ENCODE peak calls at places on chromosomes 7 and 10, in ten cellular contexts. One of them, this sample, is unnamed.

GRCh38 chr10:79322616-79323566 is 24.4 kb upstream of the PPIF start:
- DNase-seq in lung: peak
- DNase-seq in Peyer's patch: peak
- DNase-seq in CD8-positive, alpha-beta T cell: peak
- DNase-seq in PC-3: peak
- DNase-seq in left ventricle myocardium inferior: no peak
- DNase-seq in ovary: no peak
- DNase-seq in cardiac fibroblast: peak
- DNase-seq in GM12865: peak
- DNase-seq in heart left ventricle: peak
- DNase-seq in this sample: no peak

GRCh38 chr7:149793261-149793660 is 19.9 kb upstream of the ZNF467 start:
- DNase-seq in left ventricle myocardium inferior: no peak
- DNase-seq in ovary: no peak
- DNase-seq in GM12865: no peak
- DNase-seq in cardiac fibroblast: no peak
- DNase-seq in heart left ventricle: no peak
- DNase-seq in PC-3: no peak
- DNase-seq in CD8-positive, alpha-beta T cell: no peak
- DNase-seq in lung: no peak
- DNase-seq in Peyer's patch: no peak
- DNase-seq in this sample: no peak

GRCh38 chr7:157963526-157963925 is 624.1 kb downstream of the PTPRN2 start:
- DNase-seq in heart left ventricle: no peak
- DNase-seq in Peyer's patch: no peak
- DNase-seq in left ventricle myocardium inferior: no peak
- DNase-seq in lung: no peak
- DNase-seq in ovary: no peak
- DNase-seq in GM12865: no peak
- DNase-seq in cardiac fibroblast: no peak
- DNase-seq in CD8-positive, alpha-beta T cell: no peak
- DNase-seq in PC-3: no peak
- DNase-seq in this sample: no peak

GRCh38 chr10:99007457-99007856 is 228.2 kb downstream of the HPSE2 start:
- DNase-seq in ovary: no peak
- DNase-seq in CD8-positive, alpha-beta T cell: no peak
- DNase-seq in GM12865: no peak
- DNase-seq in PC-3: no peak
- DNase-seq in heart left ventricle: no peak
- DNase-seq in left ventricle myocardium inferior: no peak
- DNase-seq in Peyer's patch: no peak
- DNase-seq in lung: no peak
- DNase-seq in cardiac fibroblast: no peak
- DNase-seq in this sample: no peak

GRCh38 chr7:142438923-142439515 is 181.2 kb upstream of the PRSS58 start:
- DNase-seq in heart left ventricle: no peak
- DNase-seq in PC-3: peak
- DNase-seq in lung: no peak
- DNase-seq in left ventricle myocardium inferior: no peak
- DNase-seq in Peyer's patch: no peak
- DNase-seq in GM12865: no peak
- DNase-seq in CD8-positive, alpha-beta T cell: no peak
- DNase-seq in cardiac fibroblast: no peak
- DNase-seq in ovary: no peak
- DNase-seq in this sample: no peak

GRCh38 chr7:14936530-14936929 is 34.0 kb upstream of the DGKB start:
- DNase-seq in CD8-positive, alpha-beta T cell: no peak
- DNase-seq in lung: no peak
- DNase-seq in Peyer's patch: no peak
- DNase-seq in PC-3: peak
- DNase-seq in left ventricle myocardium inferior: no peak
- DNase-seq in GM12865: no peak
- DNase-seq in cardiac fibroblast: no peak
- DNase-seq in ovary: no peak
- DNase-seq in heart left ventricle: no peak
- DNase-seq in this sample: no peak

GRCh38 chr10:20552382-20552781 is 344.7 kb downstream of the NEBL start:
- DNase-seq in PC-3: no peak
- DNase-seq in left ventricle myocardium inferior: no peak
- DNase-seq in Peyer's patch: no peak
- DNase-seq in GM12865: no peak
- DNase-seq in cardiac fibroblast: no peak
- DNase-seq in lung: no peak
- DNase-seq in CD8-positive, alpha-beta T cell: no peak
- DNase-seq in ovary: no peak
- DNase-seq in heart left ventricle: no peak
- DNase-seq in this sample: no peak

GRCh38 chr10:96505150-96506136 is 8.3 kb downstream of the TLL2 start:
- DNase-seq in ovary: no peak
- DNase-seq in GM12865: peak
- DNase-seq in heart left ventricle: no peak
- DNase-seq in left ventricle myocardium inferior: no peak
- DNase-seq in PC-3: no peak
- DNase-seq in Peyer's patch: no peak
- DNase-seq in lung: no peak
- DNase-seq in CD8-positive, alpha-beta T cell: no peak
- DNase-seq in cardiac fibroblast: no peak
- DNase-seq in this sample: no peak

GRCh38 chr10:114303556-114303955 is 64.5 kb downstream of the VWA2 start:
- DNase-seq in lung: no peak
- DNase-seq in CD8-positive, alpha-beta T cell: no peak
- DNase-seq in Peyer's patch: no peak
- DNase-seq in heart left ventricle: no peak
- DNase-seq in ovary: no peak
- DNase-seq in left ventricle myocardium inferior: no peak
- DNase-seq in PC-3: no peak
- DNase-seq in GM12865: no peak
- DNase-seq in cardiac fibroblast: no peak
- DNase-seq in this sample: no peak

GRCh38 chr10:114304017-114304565 is 65.0 kb downstream of the VWA2 start:
- DNase-seq in GM12865: peak
- DNase-seq in lung: peak
- DNase-seq in ovary: peak
- DNase-seq in cardiac fibroblast: peak
- DNase-seq in left ventricle myocardium inferior: peak
- DNase-seq in PC-3: peak
- DNase-seq in Peyer's patch: peak
- DNase-seq in heart left ventricle: peak
- DNase-seq in CD8-positive, alpha-beta T cell: peak
- DNase-seq in this sample: peak

GRCh38 chr10:114301951-114302710 is 63.1 kb downstream of the VWA2 start:
- DNase-seq in heart left ventricle: no peak
- DNase-seq in GM12865: no peak
- DNase-seq in lung: no peak
- DNase-seq in left ventricle myocardium inferior: no peak
- DNase-seq in CD8-positive, alpha-beta T cell: no peak
- DNase-seq in ovary: no peak
- DNase-seq in PC-3: peak
- DNase-seq in cardiac fibroblast: no peak
- DNase-seq in Peyer's patch: no peak
- DNase-seq in this sample: no peak

GRCh38 chr10:114300036-114300645 is 61.1 kb downstream of the VWA2 start:
- DNase-seq in left ventricle myocardium inferior: no peak
- DNase-seq in lung: no peak
- DNase-seq in GM12865: no peak
- DNase-seq in heart left ventricle: no peak
- DNase-seq in cardiac fibroblast: no peak
- DNase-seq in CD8-positive, alpha-beta T cell: no peak
- DNase-seq in PC-3: no peak
- DNase-seq in ovary: no peak
- DNase-seq in Peyer's patch: no peak
- DNase-seq in this sample: no peak

DNA sequence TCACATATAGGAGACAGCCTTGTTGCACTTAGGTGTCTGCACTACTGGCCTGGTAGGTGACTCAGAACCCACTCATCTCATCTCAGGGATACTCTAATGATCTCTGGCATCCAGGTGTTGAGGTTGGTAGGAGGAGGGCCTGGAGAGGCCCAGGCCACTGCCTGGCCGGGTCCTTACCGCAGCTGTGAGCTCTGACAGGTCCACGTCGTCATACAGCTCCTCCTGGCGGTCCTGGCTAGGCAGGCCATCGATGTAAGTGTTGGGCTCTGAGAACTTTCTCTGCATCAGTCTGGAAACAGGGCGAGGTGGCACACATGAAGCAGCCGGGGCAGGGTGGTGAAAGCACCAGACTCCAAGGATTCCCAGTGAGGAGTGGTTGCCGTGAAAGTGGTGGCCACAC is 62.1 kb downstream of the VWA2 start:
- DNase-seq in ovary: no peak
- DNase-seq in cardiac fibroblast: no peak
- DNase-seq in heart left ventricle: no peak
- DNase-seq in PC-3: peak
- DNase-seq in left ventricle myocardium inferior: no peak
- DNase-seq in Peyer's patch: no peak
- DNase-seq in GM12865: peak
- DNase-seq in CD8-positive, alpha-beta T cell: no peak
- DNase-seq in lung: no peak
- DNase-seq in this sample: no peak
- TF ChIP-seq CTCF in ovary: no peak
- TF ChIP-seq CTCF in cardiac fibroblast: no peak
- TF ChIP-seq CTCF in heart left ventricle: no peak
- TF ChIP-seq CTCF in PC-3: peak
- TF ChIP-seq CTCF in left ventricle myocardium inferior: no peak
- TF ChIP-seq CTCF in Peyer's patch: no peak
- TF ChIP-seq CTCF in GM12865: peak
- TF ChIP-seq CTCF in CD8-positive, alpha-beta T cell: no peak
- TF ChIP-seq CTCF in lung: no peak
- TF ChIP-seq CTCF in this sample: no peak

GRCh38 chr7:81031243-81031642 is 112.4 kb upstream of the SEMA3C start:
- DNase-seq in Peyer's patch: no peak
- DNase-seq in GM12865: no peak
- DNase-seq in cardiac fibroblast: no peak
- DNase-seq in heart left ventricle: no peak
- DNase-seq in PC-3: peak
- DNase-seq in CD8-positive, alpha-beta T cell: no peak
- DNase-seq in ovary: no peak
- DNase-seq in left ventricle myocardium inferior: no peak
- DNase-seq in lung: no peak
- DNase-seq in this sample: no peak

GRCh38 chr7:81030472-81030871 is 111.6 kb upstream of the SEMA3C start:
- DNase-seq in left ventricle myocardium inferior: no peak
- DNase-seq in ovary: no peak
- DNase-seq in Peyer's patch: no peak
- DNase-seq in heart left ventricle: no peak
- DNase-seq in PC-3: no peak
- DNase-seq in CD8-positive, alpha-beta T cell: no peak
- DNase-seq in cardiac fibroblast: no peak
- DNase-seq in GM12865: no peak
- DNase-seq in lung: no peak
- DNase-seq in this sample: no peak

GRCh38 chr7:81031996-81032395 is 113.1 kb upstream of the SEMA3C start:
- DNase-seq in heart left ventricle: no peak
- DNase-seq in left ventricle myocardium inferior: no peak
- DNase-seq in CD8-positive, alpha-beta T cell: no peak
- DNase-seq in cardiac fibroblast: no peak
- DNase-seq in lung: no peak
- DNase-seq in Peyer's patch: no peak
- DNase-seq in PC-3: no peak
- DNase-seq in GM12865: no peak
- DNase-seq in ovary: no peak
- DNase-seq in this sample: no peak

GRCh38 chr7:81025360-81025759 is 106.5 kb upstream of the SEMA3C start:
- DNase-seq in PC-3: peak
- DNase-seq in ovary: no peak
- DNase-seq in cardiac fibroblast: no peak
- DNase-seq in heart left ventricle: no peak
- DNase-seq in GM12865: no peak
- DNase-seq in left ventricle myocardium inferior: no peak
- DNase-seq in lung: no peak
- DNase-seq in CD8-positive, alpha-beta T cell: no peak
- DNase-seq in Peyer's patch: no peak
- DNase-seq in this sample: no peak

GRCh38 chr7:81029523-81029922 is 110.7 kb upstream of the SEMA3C start:
- DNase-seq in Peyer's patch: no peak
- DNase-seq in left ventricle myocardium inferior: no peak
- DNase-seq in GM12865: no peak
- DNase-seq in PC-3: no peak
- DNase-seq in heart left ventricle: no peak
- DNase-seq in ovary: no peak
- DNase-seq in CD8-positive, alpha-beta T cell: no peak
- DNase-seq in lung: no peak
- DNase-seq in cardiac fibroblast: no peak
- DNase-seq in this sample: no peak
- H3K4me3 ChIP-seq in Peyer's patch: no peak
- H3K4me3 ChIP-seq in left ventricle myocardium inferior: no peak
- H3K4me3 ChIP-seq in GM12865: no peak
- H3K4me3 ChIP-seq in PC-3: no peak
- H3K4me3 ChIP-seq in heart left ventricle: no peak
- H3K4me3 ChIP-seq in ovary: no peak
- H3K4me3 ChIP-seq in CD8-positive, alpha-beta T cell: no peak
- H3K4me3 ChIP-seq in lung: no peak
- H3K4me3 ChIP-seq in cardiac fibroblast: no peak
- H3K4me3 ChIP-seq in this sample: no peak

GRCh38 chr7:37349979-37350590 is 98.6 kb downstream of the ELMO1 start:
- DNase-seq in heart left ventricle: no peak
- DNase-seq in ovary: no peak
- DNase-seq in CD8-positive, alpha-beta T cell: no peak
- DNase-seq in cardiac fibroblast: no peak
- DNase-seq in PC-3: no peak
- DNase-seq in GM12865: no peak
- DNase-seq in Peyer's patch: peak
- DNase-seq in left ventricle myocardium inferior: no peak
- DNase-seq in lung: no peak
- DNase-seq in this sample: no peak

GRCh38 chr7:37353949-37354660 is 94.6 kb downstream of the ELMO1 start:
- DNase-seq in PC-3: no peak
- DNase-seq in cardiac fibroblast: no peak
- DNase-seq in left ventricle myocardium inferior: no peak
- DNase-seq in ovary: no peak
- DNase-seq in heart left ventricle: no peak
- DNase-seq in GM12865: no peak
- DNase-seq in lung: no peak
- DNase-seq in Peyer's patch: no peak
- DNase-seq in CD8-positive, alpha-beta T cell: no peak
- DNase-seq in this sample: no peak

GRCh38 chr7:37354661-37355131 is 94.0 kb downstream of the ELMO1 start:
- DNase-seq in CD8-positive, alpha-beta T cell: no peak
- DNase-seq in Peyer's patch: peak
- DNase-seq in cardiac fibroblast: peak
- DNase-seq in left ventricle myocardium inferior: peak
- DNase-seq in GM12865: peak
- DNase-seq in PC-3: no peak
- DNase-seq in ovary: no peak
- DNase-seq in lung: peak
- DNase-seq in heart left ventricle: peak
- DNase-seq in this sample: peak

GRCh38 chr7:37352251-37352650 is 96.4 kb downstream of the ELMO1 start:
- DNase-seq in ovary: no peak
- DNase-seq in GM12865: no peak
- DNase-seq in lung: no peak
- DNase-seq in heart left ventricle: no peak
- DNase-seq in cardiac fibroblast: no peak
- DNase-seq in Peyer's patch: no peak
- DNase-seq in CD8-positive, alpha-beta T cell: no peak
- DNase-seq in PC-3: no peak
- DNase-seq in left ventricle myocardium inferior: no peak
- DNase-seq in this sample: no peak

GRCh38 chr7:37352974-37353948 is 95.4 kb downstream of the ELMO1 start:
- DNase-seq in PC-3: peak
- DNase-seq in Peyer's patch: peak
- DNase-seq in CD8-positive, alpha-beta T cell: peak
- DNase-seq in heart left ventricle: peak
- DNase-seq in GM12865: peak
- DNase-seq in lung: no peak
- DNase-seq in cardiac fibroblast: no peak
- DNase-seq in ovary: no peak
- DNase-seq in left ventricle myocardium inferior: no peak
- DNase-seq in this sample: no peak
- TF ChIP-seq CTCF in PC-3: peak
- TF ChIP-seq CTCF in Peyer's patch: peak
- TF ChIP-seq CTCF in CD8-positive, alpha-beta T cell: peak
- TF ChIP-seq CTCF in heart left ventricle: no peak
- TF ChIP-seq CTCF in GM12865: peak
- TF ChIP-seq CTCF in lung: peak
- TF ChIP-seq CTCF in cardiac fibroblast: no peak
- TF ChIP-seq CTCF in ovary: no peak
- TF ChIP-seq CTCF in left ventricle myocardium inferior: peak
- TF ChIP-seq CTCF in this sample: no peak

GRCh38 chr7:137302075-137302474 is 41.5 kb downstream of the PTN start:
- DNase-seq in PC-3: no peak
- DNase-seq in ovary: no peak
- DNase-seq in cardiac fibroblast: no peak
- DNase-seq in heart left ventricle: no peak
- DNase-seq in left ventricle myocardium inferior: no peak
- DNase-seq in Peyer's patch: no peak
- DNase-seq in GM12865: no peak
- DNase-seq in CD8-positive, alpha-beta T cell: no peak
- DNase-seq in lung: no peak
- DNase-seq in this sample: no peak

GRCh38 chr7:137304624-137305235 is 38.8 kb downstream of the PTN start:
- DNase-seq in CD8-positive, alpha-beta T cell: no peak
- DNase-seq in ovary: no peak
- DNase-seq in Peyer's patch: no peak
- DNase-seq in cardiac fibroblast: peak
- DNase-seq in PC-3: no peak
- DNase-seq in heart left ventricle: no peak
- DNase-seq in lung: no peak
- DNase-seq in left ventricle myocardium inferior: no peak
- DNase-seq in GM12865: no peak
- DNase-seq in this sample: no peak
- H3K4me3 ChIP-seq in CD8-positive, alpha-beta T cell: no peak
- H3K4me3 ChIP-seq in ovary: no peak
- H3K4me3 ChIP-seq in Peyer's patch: no peak
- H3K4me3 ChIP-seq in cardiac fibroblast: no peak
- H3K4me3 ChIP-seq in PC-3: no peak
- H3K4me3 ChIP-seq in heart left ventricle: no peak
- H3K4me3 ChIP-seq in lung: no peak
- H3K4me3 ChIP-seq in left ventricle myocardium inferior: no peak
- H3K4me3 ChIP-seq in GM12865: no peak
- H3K4me3 ChIP-seq in this sample: no peak